ENCODE peak calls at places on chromosomes 6 and 20, in four cellular contexts. B is tibial artery, U is thoracic aorta, V is hepatocyte. P is an unnamed sample. For H3K4me1, the result is how much of the 10 kb centered on the place peaks cover.

GRCh38 chr6:49782293-49783181 is 4.5 kb downstream of the PGK2 start:
- DNase-seq in B (no peak), U (no peak), V (no peak), P (no peak)

GRCh38 chr6:35082733-35083403 is 58.3 kb downstream of the TCP11 start:
- DNase-seq in B (peak), U (no peak), V (no peak), P (no peak)

GRCh38 chr6:106069478-106069877 is 16.7 kb upstream of the PRDM1 start:
- DNase-seq in B (no peak), U (no peak), V (peak), P (no peak)

GRCh38 chr6:157405986-157406385 is 25.0 kb downstream of the ZDHHC14 start:
- DNase-seq in B (no peak), U (no peak), V (peak), P (no peak)

GRCh38 chr20:15977026-15977425 is 596.2 kb downstream of the KIF16B start:
- DNase-seq in B (no peak), U (no peak), V (no peak), P (no peak)

GRCh38 chr6:36724514-36725385 is 27.1 kb downstream of the RAB44 start:
- DNase-seq in B (peak), U (peak), V (peak), P (peak)

GRCh38 chr6:40391086-40391485 is 196.1 kb downstream of the LRFN2 start:
- DNase-seq in B (no peak), U (no peak), V (no peak), P (no peak)

GRCh38 chr6:169884158-169884557 is 132.7 kb downstream of the ERMARD start:
- DNase-seq in B (no peak), U (no peak), V (no peak), P (no peak)

GRCh38 chr6:158168054-158168303 is at the start of gene SERAC1:
- DNase-seq in B (no peak), U (no peak), V (no peak), P (no peak)

GRCh38 chr6:143279385-143279784 is 171.1 kb downstream of the ADAT2 start:
- DNase-seq in B (no peak), U (no peak), V (peak), P (no peak)

GRCh38 chr20:60331688-60332300 is 373.6 kb downstream of the CDH26 start:
- DNase-seq in B (no peak), U (no peak), V (no peak), P (no peak)

GRCh38 chr6:97437087-97437486 is 154.1 kb upstream of the MMS22L start:
- DNase-seq in B (no peak), U (no peak), V (peak), P (no peak)

GRCh38 chr6:137490961-137491360 is 3.2 kb downstream of the OLIG3 start:
- DNase-seq in B (no peak), U (no peak), V (no peak), P (no peak)

GRCh38 chr6:39791311-39791710 is 865 bp upstream of the DAAM2 start:
- DNase-seq in B (no peak), U (no peak), V (no peak), P (no peak)

GRCh38 chr6:133099573-133099972 is 141.6 kb upstream of the EYA4 start:
- DNase-seq in B (no peak), U (no peak), V (no peak), P (no peak)

GRCh38 chr6:150273457-150274309 is 95.1 kb upstream of the IYD start:
- DNase-seq in B (no peak), U (no peak), V (no peak), P (no peak)

GRCh38 chr20:48682529-48683385 is 145.0 kb downstream of the PREX1 start:
- DNase-seq in B (peak), U (peak), V (peak), P (peak)

GRCh38 chr6:81988446-81988845 is 236.0 kb upstream of the TENT5A start:
- DNase-seq in B (no peak), U (no peak), V (no peak), P (no peak)

GRCh38 chr6:156729248-156729647 is 47.9 kb upstream of the ARID1B start:
- DNase-seq in B (no peak), U (no peak), V (no peak), P (no peak)

GRCh38 chr20:1263853-1264252 is 2.2 kb upstream of the SNPH start:
- DNase-seq in B (no peak), U (no peak), V (no peak), P (no peak)

GRCh38 chr6:73032586-73032985 is 192.7 kb downstream of the KHDC1L start:
- DNase-seq in B (no peak), U (no peak), V (no peak), P (no peak)

GRCh38 chr6:150503586-150504339 is 95.9 kb upstream of the PLEKHG1 start:
- DNase-seq in B (no peak), U (no peak), V (no peak), P (no peak)

GRCh38 chr6:30889921-30890645 is 5.8 kb downstream of the DDR1 start:
- DNase-seq in B (no peak), U (no peak), V (no peak), P (peak)

GRCh38 chr6:12585497-12585958 is 131.0 kb upstream of the PHACTR1 start:
- DNase-seq in B (peak), U (no peak), V (no peak), P (no peak)

GRCh38 chr20:56202493-56203077 is 45.9 kb upstream of the MC3R start:
- DNase-seq in B (no peak), U (no peak), V (peak), P (no peak)

GRCh38 chr20:11098888-11099287 is 425.1 kb upstream of the JAG1 start:
- DNase-seq in B (no peak), U (no peak), V (no peak), P (no peak)

GRCh38 chr6:151502499-151502898 is 8.7 kb downstream of the CCDC170 start:
- DNase-seq in B (no peak), U (no peak), V (no peak), P (no peak)

GRCh38 chr6:11277275-11278206 is 45.1 kb upstream of the NEDD9 start:
- DNase-seq in B (no peak), U (no peak), V (peak), P (peak)

GRCh38 chr20:57439432-57439831 is 48.2 kb downstream of the RBM38 start:
- DNase-seq in B (peak), U (no peak), V (no peak), P (peak)

GRCh38 chr20:50744143-50744792 is 12.9 kb downstream of the PARD6B start:
- DNase-seq in B (peak), U (peak), V (peak), P (no peak)

GRCh38 chr6:7108964-7109836 is 1.4 kb downstream of the RREB1 start:
- DNase-seq in B (peak), U (peak), V (peak), P (peak)

GRCh38 chr6:130322673-130323268 is 43.0 kb upstream of the TMEM200A start:
- DNase-seq in B (peak), U (no peak), V (peak), P (no peak)

GRCh38 chr6:56040875-56041274 is 165.5 kb upstream of the BMP5 start:
- DNase-seq in B (no peak), U (no peak), V (no peak), P (no peak)
- H3K27ac ChIP-seq in B (peak), U (no peak), V (no peak), P (no peak)

DNA sequence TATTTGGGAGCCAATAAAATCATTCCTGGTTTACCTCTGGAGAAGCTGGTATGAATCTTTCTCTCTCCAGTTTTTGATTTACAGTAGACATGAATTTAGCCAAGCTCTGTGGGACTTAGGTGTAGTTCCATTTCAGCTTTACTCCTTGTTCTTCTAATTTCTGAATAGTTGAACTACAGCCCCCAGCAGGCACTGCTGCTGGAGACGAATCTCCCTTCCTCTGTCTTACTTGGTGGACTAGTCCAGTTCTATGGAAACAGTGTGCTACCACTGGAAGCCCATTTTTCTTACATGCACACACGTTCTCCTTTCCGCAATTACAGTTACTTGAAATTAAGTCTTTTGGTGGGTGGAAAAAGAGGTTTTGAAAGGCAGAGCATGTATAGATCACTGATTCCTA is 42.3 kb downstream of the RALGAPB start:
- DNase-seq in B (no peak), U (no peak), V (no peak), P (no peak)
- H3K4me1 ChIP-seq in B (under half), U (under half), V (under half), P (under half)

GRCh38 chr6:2514965-2515543 is 235.7 kb downstream of the MYLK4 start:
- DNase-seq in B (no peak), U (no peak), V (peak), P (no peak)
- H3K27ac ChIP-seq in B (no peak), U (no peak), V (peak), P (no peak)

GRCh38 chr6:90384720-90385119 is 88.1 kb upstream of the BACH2 start:
- DNase-seq in B (no peak), U (no peak), V (no peak), P (no peak)
- H3K4me1 ChIP-seq in B (under half), U (under half), V (under half), P (under half)

GRCh38 chr6:111692327-111693164 is 86.9 kb upstream of the TRAF3IP2 start:
- DNase-seq in B (no peak), U (no peak), V (peak), P (no peak)
- H3K27ac ChIP-seq in B (no peak), U (no peak), V (peak), P (no peak)

GRCh38 chr20:62356948-62357667 is 10.0 kb downstream of the LAMA5 start:
- DNase-seq in B (peak), U (peak), V (no peak), P (no peak)
- H3K4me1 ChIP-seq in B (under half), U (half or more), V (half or more), P (half or more)

P was measured in breast epithelium.